ENCODE peak calls at places on chromosomes 4 and X, in seven cellular contexts. R, C, D, J, K, G and X are unnamed samples.

GRCh38 chrX:16039834-16040233 is 83.5 kb upstream of the GRPR start:
- DNase-seq in R (no peak), C (no peak), D (no peak), J (no peak), K (no peak), G (no peak), X (no peak)

GRCh38 chr4:169085015-169085414 is 75.0 kb upstream of the CBR4 start:
- DNase-seq in R (no peak), C (no peak), D (no peak), J (no peak), K (no peak), G (no peak), X (no peak)

GRCh38 chr4:6826781-6827508 is 44.4 kb downstream of the KIAA0232 start:
- DNase-seq in R (no peak), C (no peak), D (no peak), J (no peak), K (no peak), G (no peak), X (no peak)

GRCh38 chr4:3630136-3630933 is 98.1 kb upstream of the LRPAP1 start:
- DNase-seq in R (no peak), C (no peak), D (no peak), J (no peak), K (no peak), G (no peak), X (no peak)

GRCh38 chr4:150986085-150986484 is 29.0 kb downstream of the LRBA start:
- DNase-seq in R (no peak), C (no peak), D (no peak), J (no peak), K (no peak), G (no peak), X (no peak)

GRCh38 chr4:188647820-188648380 is 508.7 kb downstream of the TRIML1 start:
- DNase-seq in R (no peak), C (no peak), D (no peak), J (no peak), K (no peak), G (no peak), X (no peak)

GRCh38 chrX:71103110-71103983 is 3.2 kb downstream of the CXorf65 start:
- DNase-seq in R (no peak), C (no peak), D (peak), J (no peak), K (peak), G (peak), X (no peak)

GRCh38 chrX:113260474-113260873 is 419.8 kb upstream of the AMOT start:
- DNase-seq in R (no peak), C (no peak), D (no peak), J (peak), K (no peak), G (no peak), X (no peak)

GRCh38 chr4:140937866-140938265 is 181.7 kb upstream of the TBC1D9 start:
- DNase-seq in R (no peak), C (no peak), D (peak), J (peak), K (no peak), G (no peak), X (no peak)

GRCh38 chr4:87235020-87235671 is 14.7 kb upstream of the KLHL8 start:
- DNase-seq in R (no peak), C (no peak), D (peak), J (no peak), K (no peak), G (no peak), X (no peak)

GRCh38 chrX:13432376-13432775 is 112.5 kb upstream of the ATXN3L start:
- DNase-seq in R (no peak), C (no peak), D (peak), J (peak), K (no peak), G (no peak), X (peak)

GRCh38 chr4:74970577-74970976 is 37.7 kb downstream of the PARM1 start:
- DNase-seq in R (no peak), C (no peak), D (no peak), J (no peak), K (no peak), G (no peak), X (no peak)

GRCh38 chr4:139783761-139784484 is 118.3 kb downstream of the MGST2 start:
- DNase-seq in R (no peak), C (no peak), D (no peak), J (no peak), K (no peak), G (no peak), X (no peak)

GRCh38 chr4:188197566-188197965 is 58.3 kb downstream of the TRIML1 start:
- DNase-seq in R (no peak), C (no peak), D (no peak), J (no peak), K (no peak), G (no peak), X (no peak)